ENCODE peak calls at places on chromosomes 7 and 10, in seven cellular contexts. M is GM13977, V is endodermal cell, U is brain microvascular endothelial cell, F is GM06990, E is glutamatergic neuron, G is left lung. Q is an unnamed sample.

GRCh38 chr7:142556745-142557144 is 192.5 kb upstream of the PRSS1 start:
- DNase-seq in M (no peak), G (no peak), U (peak), E (no peak), V (peak), F (no peak), Q (no peak)

GRCh38 chr10:1611936-1612550 is 125.3 kb downstream of the ADARB2 start:
- DNase-seq in U (no peak), V (peak), E (no peak), F (no peak), G (no peak), M (no peak), Q (no peak)

GRCh38 chr7:24757799-24758275 is 573 bp upstream of the GSDME start:
- DNase-seq in V (no peak), M (peak), F (no peak), E (no peak), G (no peak), U (peak), Q (no peak)

GRCh38 chr10:121753726-121754476 is 155.7 kb upstream of the FGFR2 start:
- DNase-seq in V (no peak), E (no peak), F (peak), M (peak), U (peak), G (no peak), Q (peak)

GRCh38 chr7:133770863-133771492 is 356.2 kb upstream of the LRGUK start:
- DNase-seq in M (no peak), U (peak), G (no peak), V (no peak), F (no peak), E (no peak), Q (no peak)

GRCh38 chr10:49521062-49521461 is 17.9 kb downstream of the ERCC6 start:
- DNase-seq in F (no peak), E (no peak), M (no peak), U (no peak), G (no peak), V (no peak), Q (no peak)

GRCh38 chr7:39413866-39414668 is 152.1 kb upstream of the YAE1 start:
- DNase-seq in F (peak), M (peak), G (peak), U (peak), E (peak), V (peak), Q (peak)

GRCh38 chr10:33803248-33803647 is 468.8 kb upstream of the NRP1 start:
- DNase-seq in G (no peak), F (no peak), V (no peak), E (no peak), M (no peak), U (peak), Q (no peak)

GRCh38 chr7:159030490-159031134 is 114.1 kb downstream of the VIPR2 start:
- DNase-seq in U (peak), G (peak), F (no peak), E (peak), V (peak), M (no peak), Q (peak)

GRCh38 chr10:64206409-64206808 is 685.2 kb downstream of the REEP3 start:
- DNase-seq in M (no peak), F (no peak), G (no peak), U (no peak), V (no peak), E (no peak), Q (no peak)

GRCh38 chr10:62708569-62708968 is 96.0 kb upstream of the ADO start:
- DNase-seq in G (no peak), M (no peak), E (no peak), F (no peak), U (no peak), V (no peak), Q (no peak)

GRCh38 chr7:131281649-131282048 is 46.0 kb upstream of the MKLN1 start:
- DNase-seq in V (no peak), G (no peak), U (no peak), E (no peak), M (no peak), F (no peak), Q (no peak)

GRCh38 chr7:46145412-46145811 is 224.3 kb upstream of the IGFBP3 start:
- DNase-seq in M (no peak), G (no peak), V (peak), F (no peak), E (no peak), U (peak), Q (no peak)

GRCh38 chr10:664248-664647 is 25.2 kb downstream of the DIP2C start:
- DNase-seq in F (no peak), V (no peak), E (no peak), G (no peak), U (no peak), M (no peak), Q (no peak)

GRCh38 chr7:151018421-151019129 is 5.7 kb downstream of the ATG9B start:
- DNase-seq in M (no peak), E (peak), U (no peak), V (peak), F (no peak), G (peak), Q (no peak)

GRCh38 chr7:155852426-155853301 is 40.4 kb upstream of the SHH start:
- DNase-seq in E (no peak), G (no peak), F (no peak), V (no peak), U (no peak), M (no peak), Q (no peak)

GRCh38 chr7:18859331-18859730 is 258.1 kb downstream of the TWIST1 start:
- DNase-seq in M (no peak), V (no peak), E (no peak), U (no peak), G (no peak), F (no peak), Q (no peak)

GRCh38 chr7:10767771-10768170 is 205.9 kb upstream of the PHF14 start:
- DNase-seq in E (no peak), U (peak), F (no peak), G (no peak), M (no peak), V (no peak), Q (no peak)

GRCh38 chr10:16987129-16987670 is 142.4 kb downstream of the CUBN start:
- DNase-seq in V (peak), M (no peak), F (no peak), U (peak), G (no peak), E (no peak), Q (no peak)

GRCh38 chr10:113899952-113900598 is 45.6 kb downstream of the NHLRC2 start:
- DNase-seq in F (no peak), E (no peak), U (no peak), G (no peak), V (no peak), M (no peak), Q (no peak)

GRCh38 chr7:130114776-130115175 is 44.4 kb downstream of the KLHDC10 start:
- DNase-seq in U (no peak), M (no peak), G (no peak), V (no peak), E (no peak), F (no peak), Q (no peak)

GRCh38 chr10:20059084-20059835 is 243.0 kb downstream of the PLXDC2 start:
- DNase-seq in E (no peak), V (no peak), F (no peak), U (no peak), M (no peak), G (no peak), Q (no peak)

GRCh38 chr7:79282882-79283602 is 170.4 kb downstream of the MAGI2 start:
- DNase-seq in G (no peak), E (no peak), V (no peak), M (no peak), U (peak), F (no peak), Q (no peak)

GRCh38 chr7:71486414-71486813 is 354.5 kb downstream of the GALNT17 start:
- DNase-seq in E (no peak), V (no peak), U (no peak), M (no peak), G (no peak), F (no peak), Q (no peak)

GRCh38 chr10:119677904-119678755 is 26.9 kb downstream of the BAG3 start:
- DNase-seq in U (no peak), M (no peak), E (no peak), F (no peak), G (no peak), V (no peak), Q (no peak)

GRCh38 chr10:5861269-5862031 is 28.2 kb downstream of the ANKRD16 start:
- DNase-seq in F (no peak), E (no peak), U (peak), M (no peak), G (no peak), V (no peak), Q (no peak)

GRCh38 chr10:21849624-21850023 is 153.9 kb downstream of the DNAJC1 start:
- DNase-seq in F (no peak), V (no peak), M (no peak), G (no peak), E (no peak), U (no peak), Q (no peak)

GRCh38 chr7:80136276-80137045 is 1.8 kb downstream of the GNAI1 start:
- DNase-seq in M (peak), V (no peak), G (no peak), F (no peak), E (no peak), U (no peak), Q (no peak)

GRCh38 chr7:149060161-149060560 is 30.4 kb downstream of the ZNF786 start:
- DNase-seq in F (no peak), U (no peak), G (no peak), M (no peak), E (no peak), V (no peak), Q (no peak)

GRCh38 chr10:3312403-3312802 is 139.8 kb upstream of the PITRM1 start:
- DNase-seq in M (no peak), G (no peak), U (no peak), V (no peak), E (no peak), F (no peak), Q (no peak)

GRCh38 chr7:28418311-28418710 is 6.0 kb downstream of the CREB5 start:
- DNase-seq in M (no peak), E (no peak), F (peak), G (no peak), U (no peak), V (no peak), Q (no peak)

GRCh38 chr10:4191354-4191753 is 406.3 kb upstream of the KLF6 start:
- DNase-seq in U (no peak), V (no peak), G (no peak), E (no peak), F (no peak), M (no peak), Q (no peak)

GRCh38 chr7:26127411-26127810 is 24.6 kb upstream of the NFE2L3 start:
- DNase-seq in U (no peak), F (no peak), G (no peak), E (no peak), M (no peak), V (no peak), Q (no peak)

GRCh38 chr7:115368998-115369397 is 447.1 kb downstream of the MDFIC start:
- DNase-seq in F (no peak), G (no peak), V (no peak), E (no peak), U (no peak), M (no peak), Q (no peak)

GRCh38 chr7:135169141-135169935 is 1.2 kb downstream of the CYREN start:
- DNase-seq in V (peak), G (no peak), M (peak), E (peak), F (no peak), U (peak), Q (peak)

GRCh38 chr7:46157414-46157813 is 236.3 kb upstream of the IGFBP3 start:
- DNase-seq in M (no peak), U (no peak), F (no peak), E (no peak), V (no peak), G (no peak), Q (no peak)

GRCh38 chr10:96642530-96642929 is 55.7 kb upstream of the TM9SF3 start:
- DNase-seq in M (no peak), G (no peak), E (no peak), V (no peak), U (no peak), F (no peak), Q (no peak)

GRCh38 chr7:99943641-99944507 is 14.5 kb upstream of the GJC3 start:
- DNase-seq in V (peak), G (no peak), F (no peak), E (no peak), U (no peak), M (no peak), Q (no peak)

GRCh38 chr7:51127618-51127904 is 189.0 kb downstream of the COBL start:
- DNase-seq in E (no peak), V (peak), F (no peak), U (no peak), G (no peak), M (no peak), Q (no peak)

GRCh38 chr7:88269606-88270005 is 37.1 kb downstream of the STEAP4 start:
- DNase-seq in E (no peak), F (no peak), M (no peak), V (no peak), U (no peak), G (no peak), Q (no peak)
- TF ChIP-seq CTCF in E (no peak), F (no peak), M (no peak), V (no peak), U (no peak), G (no peak), Q (no peak)

GRCh38 chr7:22548313-22548712 is 48.3 kb upstream of the STEAP1B start:
- DNase-seq in F (no peak), E (no peak), M (no peak), G (no peak), U (no peak), V (no peak), Q (no peak)

GRCh38 chr7:22551768-22552513 is 52.0 kb upstream of the STEAP1B start:
- DNase-seq in M (peak), F (peak), G (no peak), V (no peak), E (no peak), U (no peak), Q (no peak)

GRCh38 chr7:22549051-22549450 is 49.1 kb upstream of the STEAP1B start:
- DNase-seq in E (no peak), F (no peak), V (peak), G (no peak), U (no peak), M (no peak), Q (no peak)

GRCh38 chr7:22550514-22551010 is 50.6 kb upstream of the STEAP1B start:
- DNase-seq in G (no peak), M (no peak), U (no peak), V (no peak), F (no peak), E (no peak), Q (no peak)

GRCh38 chr7:22549667-22550513 is 49.9 kb upstream of the STEAP1B start:
- DNase-seq in V (peak), U (peak), F (no peak), E (peak), G (peak), M (peak), Q (peak)
- TF ChIP-seq CTCF in V (peak), U (peak), F (peak), E (peak), G (peak), M (peak), Q (peak)

GRCh38 chr7:20783716-20784310 is 2.9 kb downstream of the SP8 start:
- DNase-seq in V (peak), G (peak), U (no peak), E (peak), F (no peak), M (no peak), Q (peak)
- TF ChIP-seq CTCF in V (peak), G (no peak), U (peak), E (no peak), F (no peak), M (no peak), Q (no peak)

DNA sequence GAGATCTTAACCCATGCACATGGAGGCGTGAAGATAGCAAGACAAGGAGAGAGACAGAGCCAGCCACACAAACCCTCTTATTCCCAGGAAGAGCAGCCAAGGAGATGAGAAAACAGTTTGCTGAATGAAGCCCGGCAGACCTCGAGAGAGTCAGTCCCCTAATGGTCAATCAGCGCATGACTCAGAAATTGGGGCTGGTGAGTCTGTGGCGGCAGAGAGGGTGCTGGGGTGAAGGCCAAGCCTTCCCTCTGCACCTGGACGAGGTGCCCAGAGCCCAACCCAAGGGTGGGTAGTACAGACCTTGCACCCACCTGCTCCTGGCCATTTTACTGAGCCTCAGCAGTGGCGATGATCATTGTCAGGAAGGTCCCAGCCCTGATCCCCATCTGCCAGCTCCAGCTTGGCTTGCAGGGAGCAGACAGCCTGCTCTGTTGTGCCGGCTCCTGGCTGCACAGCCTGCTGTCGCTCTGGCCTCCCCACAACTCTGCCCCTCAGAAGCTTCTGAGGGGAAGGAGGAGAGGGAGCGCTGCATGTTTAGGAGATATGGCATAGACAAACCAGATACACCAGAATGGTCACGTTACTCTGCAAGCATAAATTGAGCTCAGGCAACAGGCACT is 256.6 kb downstream of the RPS24 start:
- DNase-seq in U (no peak), F (no peak), G (no peak), M (no peak), V (peak), E (peak), Q (no peak)
- TF ChIP-seq CTCF in U (peak), F (no peak), G (no peak), M (no peak), V (peak), E (peak), Q (no peak)

GRCh38 chr10:18136056-18136916 is 3.9 kb upstream of the CACNB2 start:
- DNase-seq in U (no peak), G (no peak), E (no peak), F (no peak), M (no peak), V (no peak), Q (no peak)

GRCh38 chr10:18140957-18141888 is 999 bp downstream of the CACNB2 start:
- DNase-seq in V (peak), E (no peak), U (no peak), G (peak), F (peak), M (peak), Q (no peak)

GRCh38 chr10:18142151-18142550 is 1.9 kb downstream of the CACNB2 start:
- DNase-seq in F (no peak), U (no peak), V (no peak), G (no peak), M (no peak), E (no peak), Q (no peak)

GRCh38 chr10:18137111-18137510 is 3.1 kb upstream of the CACNB2 start:
- DNase-seq in F (no peak), U (no peak), M (no peak), V (no peak), E (no peak), G (no peak), Q (no peak)

GRCh38 chr10:18140149-18140956 is at the start of gene CACNB2:
- DNase-seq in G (peak), F (peak), E (peak), M (peak), V (peak), U (no peak), Q (peak)
- TF ChIP-seq CTCF in G (no peak), F (no peak), E (no peak), M (no peak), V (no peak), U (no peak), Q (no peak)

GRCh38 chr7:47670738-47671137 is 88.8 kb upstream of the TNS3 start:
- DNase-seq in V (no peak), F (peak), M (peak), E (no peak), G (no peak), U (no peak), Q (peak)

GRCh38 chr7:47671358-47671757 is 89.4 kb upstream of the TNS3 start:
- DNase-seq in G (no peak), U (no peak), F (peak), E (no peak), M (no peak), V (no peak), Q (no peak)

GRCh38 chr7:47672267-47672920 is 90.5 kb upstream of the TNS3 start:
- DNase-seq in V (no peak), G (no peak), U (no peak), F (peak), M (no peak), E (no peak), Q (no peak)

GRCh38 chr7:47666164-47666862 is 84.4 kb upstream of the TNS3 start:
- DNase-seq in F (no peak), G (no peak), U (peak), V (no peak), E (no peak), M (no peak), Q (no peak)

GRCh38 chr7:47669178-47669878 is 87.4 kb upstream of the TNS3 start:
- DNase-seq in E (no peak), V (no peak), M (peak), G (no peak), U (peak), F (peak), Q (peak)
- TF ChIP-seq CTCF in E (no peak), V (no peak), M (peak), G (no peak), U (no peak), F (no peak), Q (no peak)

DNA sequence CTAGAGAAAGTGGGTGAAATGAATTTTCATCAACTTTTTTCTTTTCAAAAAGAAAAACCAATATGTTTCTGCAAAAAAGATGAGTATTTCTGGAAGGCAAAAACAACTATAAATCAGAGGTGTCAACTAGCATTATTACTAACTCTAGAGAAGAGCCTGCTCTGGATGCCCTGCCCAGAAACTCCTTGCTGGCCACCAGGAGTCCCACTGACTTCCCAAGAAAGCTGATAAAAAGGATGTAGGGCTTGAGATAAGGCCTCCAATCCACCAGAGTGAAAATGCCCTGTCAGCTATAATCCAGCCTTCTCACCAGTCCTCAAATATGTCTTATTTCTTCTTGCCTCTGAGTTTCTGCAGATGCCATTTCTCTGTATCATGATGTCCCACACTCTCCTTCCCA is 16.7 kb upstream of the FZD1 start:
- DNase-seq in V (peak), M (no peak), E (no peak), F (no peak), G (no peak), U (no peak), Q (no peak)
- TF ChIP-seq CTCF in V (peak), M (no peak), E (no peak), F (no peak), G (no peak), U (peak), Q (no peak)

GRCh38 chr10:128373831-128374230 is 247.6 kb upstream of the MKI67 start:
- DNase-seq in E (no peak), F (no peak), U (no peak), V (no peak), G (no peak), M (no peak), Q (no peak)
- TF ChIP-seq CTCF in E (no peak), F (no peak), U (no peak), V (no peak), G (no peak), M (no peak), Q (no peak)

GRCh38 chr10:78155722-78156121 is 122.1 kb downstream of the RPS24 start:
- DNase-seq in G (no peak), U (no peak), F (no peak), E (no peak), M (no peak), V (no peak), Q (no peak)
- TF ChIP-seq CTCF in G (no peak), U (no peak), F (no peak), E (peak), M (no peak), V (peak), Q (no peak)